ENCODE peak calls at places on chromosomes 16 and 17, in four cellular contexts. N is H1, L is IMR-90, E is mesendoderm. P is an unnamed sample.
A peak's percentile ranks its signal among the peaks of the same experiment; 100 is the strongest.

GRCh38 chr16:47467501-47467900 is 6.4 kb downstream of the PHKB start:
- DNase-seq in E (no peak), N (no peak), L (no peak), P (no peak)

GRCh38 chr17:82876602-82877391 is 37.0 kb upstream of the ZNF750 start:
- DNase-seq in E (peak; percentile 57), L (peak; percentile 78), N (no peak), P (peak; percentile 69)

GRCh38 chr17:57545836-57546305 is 199.2 kb downstream of the CCDC182 start:
- DNase-seq in L (no peak), E (no peak), N (no peak), P (no peak)

GRCh38 chr17:76709077-76709950 is 1.5 kb downstream of the MXRA7 start:
- DNase-seq in N (no peak), L (peak; percentile 99), E (peak; percentile 89), P (peak; percentile 65)

GRCh38 chr17:55279788-55280579 is 15.2 kb downstream of the HLF start:
- DNase-seq in L (no peak), N (no peak), E (no peak), P (no peak)

GRCh38 chr17:50952889-50953288 is 86.7 kb upstream of the TOB1 start:
- DNase-seq in E (no peak), L (no peak), N (no peak), P (no peak)

GRCh38 chr17:56810286-56810781 is 23.4 kb downstream of the C17orf67 start:
- DNase-seq in L (no peak), E (no peak), N (no peak), P (no peak)

GRCh38 chr17:50027639-50028206 is 28.2 kb upstream of the ITGA3 start:
- DNase-seq in L (peak; percentile 96), N (no peak), E (peak; percentile 39), P (peak; percentile 70)

GRCh38 chr16:88534731-88535141 is 35.5 kb upstream of the ZC3H18 start:
- DNase-seq in L (peak; percentile 29), N (no peak), E (peak; percentile 44), P (no peak)

GRCh38 chr16:78323315-78323714 is 223.9 kb downstream of the WWOX start:
- DNase-seq in E (no peak), L (no peak), N (no peak), P (no peak)
- H4K5ac ChIP-seq in E (no peak overlapping the region), L (no peak overlapping the region), N (no peak overlapping the region), P (no peak overlapping the region)

DNA sequence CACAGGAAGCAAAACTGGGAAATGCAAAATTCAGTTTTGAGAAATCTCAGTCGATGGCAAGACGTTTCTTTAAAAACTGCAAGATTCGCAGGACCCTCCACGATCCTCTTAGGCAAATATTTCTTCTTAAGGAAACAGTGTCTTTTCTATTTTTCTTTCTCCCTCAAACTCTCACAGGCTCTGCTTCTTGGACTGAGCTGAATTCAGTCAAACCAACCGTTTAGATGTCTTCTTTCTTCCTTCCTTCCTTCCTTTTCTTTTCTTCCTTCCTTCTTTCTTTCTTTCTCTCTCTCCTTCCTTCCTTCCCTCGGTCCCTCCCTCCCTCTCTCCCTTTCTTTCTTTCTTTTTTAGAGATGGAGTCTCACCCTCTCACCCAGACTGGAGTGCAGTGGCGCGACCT is 67.2 kb upstream of the AXIN2 start:
- DNase-seq in N (no peak), L (no peak), E (no peak), P (no peak)
- H3K27ac ChIP-seq in N (no peak overlapping the region), L (no peak overlapping the region), E (no peak overlapping the region), P (no peak overlapping the region)

DNA sequence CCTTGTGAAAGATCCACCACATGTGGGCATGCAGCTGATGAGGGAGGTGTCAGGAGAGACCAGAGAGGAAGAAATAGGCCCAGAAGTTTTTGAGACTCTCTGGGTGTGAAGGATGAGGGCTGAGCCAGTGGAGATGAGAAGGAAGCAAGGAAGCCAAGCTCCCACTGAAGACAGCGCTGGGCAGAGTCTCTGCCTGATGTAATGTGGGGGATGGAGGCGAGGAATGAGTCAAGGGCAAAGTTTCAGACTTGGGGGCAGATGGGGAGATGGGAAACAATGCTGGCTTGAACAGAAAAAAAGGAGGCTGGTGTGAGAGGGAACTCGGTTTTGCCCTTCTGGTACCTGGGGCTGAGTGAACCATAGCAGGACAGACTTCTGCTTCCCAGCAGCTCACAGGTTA is 627 bp downstream of the CCL17 start:
- DNase-seq in E (no peak), L (no peak), N (no peak), P (no peak)
- H4K5ac ChIP-seq in E (no peak overlapping the region), L (no peak overlapping the region), N (no peak overlapping the region), P (no peak overlapping the region)

DNA sequence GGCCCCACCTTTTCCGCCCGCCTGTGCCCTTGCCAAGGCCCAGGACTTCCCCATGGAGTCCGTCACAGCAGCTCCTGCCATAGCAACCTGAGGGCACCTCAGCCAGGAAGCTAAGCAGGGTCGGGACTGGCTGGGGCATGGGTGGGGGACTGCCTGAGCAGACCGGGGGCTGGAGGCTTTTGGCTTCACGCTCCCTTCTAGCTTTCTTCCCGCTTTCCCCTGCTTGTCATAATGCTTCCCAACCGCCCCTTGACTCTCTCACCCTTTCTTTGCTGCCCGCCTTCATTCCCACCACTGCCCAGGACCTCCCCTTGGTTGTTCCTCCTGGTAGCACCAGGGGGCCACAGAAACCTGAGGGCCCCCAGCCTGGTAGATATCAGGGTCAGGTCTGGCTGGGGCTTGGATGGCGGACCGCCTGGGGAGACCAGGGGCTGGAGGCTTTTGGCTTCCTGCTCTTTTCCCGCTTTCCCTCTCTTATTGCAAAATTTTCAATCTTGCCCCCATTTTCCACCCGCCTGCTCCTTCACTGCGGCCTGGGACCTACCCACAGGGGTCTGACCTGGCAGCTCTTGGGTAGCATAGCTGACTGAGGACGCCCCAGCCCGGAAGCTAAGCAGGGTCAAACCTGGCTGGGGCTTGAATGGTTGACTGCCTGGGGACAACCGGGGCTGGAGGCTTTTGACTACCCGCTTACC is 2287.7 kb downstream of the TP53TG3F start:
- DNase-seq in E (no peak), N (no peak), L (no peak), P (no peak)
- H3K27ac ChIP-seq in E (no peak overlapping the region), N (no peak overlapping the region), L (no peak overlapping the region), P (no peak overlapping the region)

DNA sequence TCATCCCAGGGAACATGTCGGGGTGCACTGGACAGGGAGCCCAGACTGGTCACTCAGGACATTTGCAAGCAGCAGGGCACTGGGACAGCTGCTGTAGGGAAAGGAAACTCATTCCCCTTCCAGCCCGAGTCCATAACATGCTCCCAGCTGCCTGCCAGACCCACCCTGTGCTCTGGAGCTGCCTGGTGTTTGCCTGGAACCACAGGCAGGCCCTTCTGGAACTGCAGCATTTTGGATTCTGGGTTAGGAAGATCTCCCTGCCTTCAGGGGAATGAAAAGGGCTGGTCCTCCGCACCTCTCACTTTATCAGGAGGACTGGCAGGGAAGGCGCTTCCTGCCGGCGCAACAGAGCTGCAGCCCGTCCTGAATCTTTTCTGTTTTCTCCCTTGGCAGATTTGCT is 41.2 kb downstream of the MEAK7 start:
- DNase-seq in N (no peak), L (no peak), E (no peak), P (peak; percentile 17)
- H4K5ac ChIP-seq in N (no peak overlapping the region), L (no peak overlapping the region), E (no peak overlapping the region), P (no peak overlapping the region)

DNA sequence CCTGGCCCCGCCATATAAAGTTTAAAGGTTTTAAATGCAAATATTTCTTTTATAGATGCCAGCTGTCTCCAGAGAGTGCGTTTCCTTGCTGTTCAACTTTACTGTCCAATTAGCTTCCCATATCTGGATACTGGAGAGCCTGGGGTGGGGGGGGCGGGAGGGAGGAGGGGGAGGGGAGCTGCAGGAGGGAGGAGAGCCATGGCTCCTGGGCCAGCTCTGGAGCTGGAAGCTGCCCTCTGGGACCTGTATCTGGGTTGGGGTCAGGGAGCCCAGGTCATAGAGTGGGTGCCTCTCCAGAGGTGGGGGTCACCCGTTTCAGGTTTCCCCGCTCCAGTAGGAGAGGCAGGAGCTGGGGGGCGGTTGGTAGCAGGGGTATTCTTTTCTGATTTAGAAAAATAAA is 6.2 kb upstream of the GSE1 start:
- DNase-seq in E (no peak), N (no peak), L (no peak), P (no peak)
- H3K27ac ChIP-seq in E (peak overlapping the region; percentile 87), N (peak overlapping the region; percentile 62), L (no peak overlapping the region), P (no peak overlapping the region)

DNA sequence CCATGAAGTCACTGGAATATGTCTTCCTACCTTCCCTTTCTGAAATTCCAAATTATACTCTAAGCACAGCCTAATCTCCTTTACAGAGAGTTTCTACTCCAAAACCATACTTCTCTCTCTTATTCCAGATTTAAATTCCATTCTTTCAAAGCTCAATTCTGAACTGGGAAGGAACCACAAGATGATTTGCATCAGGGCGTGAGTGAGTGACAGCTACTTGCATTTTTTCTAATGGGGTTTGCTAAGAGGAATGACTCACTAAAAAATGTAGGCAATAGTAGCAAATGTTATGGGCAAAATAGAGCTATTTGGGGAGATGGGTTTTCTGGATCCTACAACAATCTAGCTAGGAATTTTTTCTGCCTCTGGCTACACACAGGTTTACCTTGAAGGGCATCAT is 244.6 kb upstream of the PSMD7 start:
- DNase-seq in L (no peak), E (no peak), N (no peak), P (no peak)
- H4K5ac ChIP-seq in L (no peak overlapping the region), E (no peak overlapping the region), N (no peak overlapping the region), P (no peak overlapping the region)

GRCh38 chr16:66358231-66358630 is 8.3 kb upstream of the CDH5 start:
- DNase-seq in L (no peak), E (no peak), N (no peak), P (no peak)
- H3K27ac ChIP-seq in L (no peak overlapping the region), E (no peak overlapping the region), N (no peak overlapping the region), P (no peak overlapping the region)

GRCh38 chr17:27807567-27808470 is 7.5 kb upstream of the NOS2 start:
- DNase-seq in N (no peak), E (no peak), L (no peak), P (no peak)

GRCh38 chr17:27804113-27804512 is 3.8 kb upstream of the NOS2 start:
- DNase-seq in E (no peak), N (no peak), L (no peak), P (peak; percentile 55)

GRCh38 chr17:27802962-27803680 is 2.8 kb upstream of the NOS2 start:
- DNase-seq in L (no peak), N (no peak), E (peak; percentile 35), P (no peak)

GRCh38 chr17:27808629-27809028 is 8.3 kb upstream of the NOS2 start:
- DNase-seq in N (no peak), L (no peak), E (no peak), P (peak; percentile 52)

GRCh38 chr17:27805520-27806146 is 5.3 kb upstream of the NOS2 start:
- DNase-seq in L (peak; percentile 86), E (peak; percentile 92), N (peak; percentile 59), P (peak; percentile 94)
- H4K5ac ChIP-seq in L (peak overlapping the region; percentile 94), E (no peak overlapping the region), N (no peak overlapping the region), P (no peak overlapping the region)

DNA sequence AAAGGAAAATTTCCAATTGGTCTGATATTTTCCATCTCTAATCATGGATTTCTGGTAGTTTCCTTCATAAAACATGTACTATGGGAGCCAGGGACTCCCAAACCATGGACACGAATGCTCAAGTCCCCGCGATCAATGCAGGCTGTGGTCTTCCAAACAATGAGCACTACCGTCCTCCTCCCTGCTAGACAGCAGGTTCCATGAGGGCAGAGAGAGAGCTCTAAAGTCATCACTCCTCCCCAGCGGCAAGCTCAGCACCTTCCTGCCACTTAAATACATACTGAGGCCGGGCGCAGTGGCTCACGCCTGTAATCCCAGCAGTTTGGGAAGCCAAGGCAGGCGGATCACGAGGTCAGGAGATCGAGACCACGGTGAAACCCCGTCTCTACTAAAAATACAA is 31.1 kb downstream of the ARHGAP17 start:
- DNase-seq in L (no peak), E (no peak), N (no peak), P (no peak)
- H3K27ac ChIP-seq in L (no peak overlapping the region), E (no peak overlapping the region), N (no peak overlapping the region), P (no peak overlapping the region)

P was measured in H9.